ENCODE peak calls at places on chromosomes 13 and 19, in five cellular contexts. W, F, V, L and U are unnamed samples.

GRCh38 chr13:31878955-31879354 is 139.6 kb downstream of the RXFP2 start:
- DNase-seq in F (no peak), L (no peak), V (no peak), W (no peak), U (no peak)

GRCh38 chr19:7252364-7252763 is 41.9 kb downstream of the INSR start:
- DNase-seq in F (peak), W (no peak), V (no peak), L (no peak), U (no peak)

GRCh38 chr13:110985570-110985969 is 70.7 kb upstream of the ANKRD10 start:
- DNase-seq in F (no peak), W (no peak), L (no peak), V (no peak), U (no peak)

GRCh38 chr13:44921931-44922758 is 67.1 kb downstream of the NUFIP1 start:
- DNase-seq in F (no peak), W (peak), L (no peak), V (no peak), U (peak)

GRCh38 chr19:54380897-54381296 is 16.2 kb upstream of the LAIR1 start:
- DNase-seq in F (no peak), W (no peak), V (no peak), L (no peak), U (no peak)

GRCh38 chr13:43072394-43072793 is 49.0 kb downstream of the DNAJC15 start:
- DNase-seq in V (no peak), F (no peak), W (no peak), L (no peak), U (no peak)

GRCh38 chr19:10979950-10980349 is 19.1 kb downstream of the SMARCA4 start:
- DNase-seq in L (no peak), V (peak), W (no peak), F (no peak), U (no peak)

GRCh38 chr19:47111081-47111589 is 2.4 kb downstream of the ZC3H4 start:
- DNase-seq in F (no peak), W (peak), V (peak), L (no peak), U (no peak)

GRCh38 chr13:59356607-59357006 is 807.1 kb downstream of the DIAPH3 start:
- DNase-seq in L (no peak), V (peak), F (peak), W (peak), U (peak)

GRCh38 chr13:24161980-24162517 is 1.5 kb downstream of the SPATA13 start:
- DNase-seq in V (no peak), W (no peak), L (no peak), F (no peak), U (peak)

GRCh38 chr19:55244004-55244680 is 14.7 kb downstream of the PPP6R1 start:
- DNase-seq in F (no peak), W (no peak), L (no peak), V (no peak), U (no peak)

GRCh38 chr19:4519521-4520277 is 1.4 kb upstream of the PLIN4 start:
- DNase-seq in F (no peak), W (no peak), L (no peak), V (no peak), U (no peak)

GRCh38 chr19:39408392-39409206 is 2.0 kb downstream of the ZFP36 start:
- DNase-seq in W (peak), F (no peak), L (no peak), V (no peak), U (peak)

GRCh38 chr13:79549355-79550106 is 68.6 kb downstream of the NDFIP2 start:
- DNase-seq in W (no peak), V (no peak), L (no peak), F (no peak), U (no peak)

GRCh38 chr19:30555075-30555787 is 183.0 kb downstream of the ZNF536 start:
- DNase-seq in V (no peak), F (no peak), L (no peak), W (no peak), U (no peak)

GRCh38 chr19:1062387-1063029 is 4.5 kb upstream of the ARHGAP45 start:
- DNase-seq in F (no peak), L (no peak), V (no peak), W (no peak), U (no peak)

GRCh38 chr13:43767351-43767901 is 19.3 kb downstream of the ENOX1 start:
- DNase-seq in W (peak), L (no peak), F (no peak), V (no peak), U (no peak)

GRCh38 chr13:77533875-77534788 is 1.4 kb upstream of the SCEL start:
- DNase-seq in V (no peak), L (no peak), W (no peak), F (no peak), U (no peak)

GRCh38 chr19:53942001-53942786 is 20.5 kb upstream of the CACNG8 start:
- DNase-seq in W (peak), F (no peak), V (no peak), L (peak), U (peak)

GRCh38 chr13:21361706-21362105 is 97.4 kb downstream of the ZDHHC20 start:
- DNase-seq in L (no peak), V (no peak), W (no peak), F (no peak), U (no peak)

GRCh38 chr19:45016388-45017314 is 15.4 kb downstream of the RELB start:
- DNase-seq in W (peak), F (no peak), L (peak), V (peak), U (peak)

GRCh38 chr13:35964764-35965163 is 166.4 kb downstream of the DCLK1 start:
- DNase-seq in F (no peak), L (no peak), V (no peak), W (peak), U (no peak)

GRCh38 chr13:112448621-112449544 is 72.7 kb downstream of the SPACA7 start:
- DNase-seq in W (no peak), F (peak), V (no peak), L (no peak), U (no peak)

GRCh38 chr13:111371211-111371610 is 50.8 kb downstream of the TEX29 start:
- DNase-seq in F (no peak), W (no peak), L (no peak), V (no peak), U (peak)

GRCh38 chr13:95100525-95101121 is 200.6 kb downstream of the ABCC4 start:
- DNase-seq in W (no peak), V (no peak), L (peak), F (no peak), U (no peak)

GRCh38 chr13:93079294-93079693 is 147.3 kb upstream of the GPC6 start:
- DNase-seq in L (no peak), F (no peak), V (no peak), W (no peak), U (no peak)

GRCh38 chr19:17311455-17312248 is 2.3 kb downstream of the DDA1 start:
- DNase-seq in F (no peak), L (no peak), W (no peak), V (no peak), U (no peak)

GRCh38 chr19:38378866-38379265 is 4.5 kb downstream of the PSMD8 start:
- DNase-seq in L (no peak), V (no peak), W (no peak), F (no peak), U (no peak)

GRCh38 chr13:25911020-25911419 is 140.8 kb downstream of the SHISA2 start:
- DNase-seq in W (no peak), F (no peak), L (peak), V (no peak), U (no peak)

GRCh38 chr13:24664726-24665409 is 15.3 kb upstream of the ATP12A start:
- DNase-seq in F (no peak), L (no peak), V (no peak), W (no peak), U (no peak)

GRCh38 chr19:9565900-9566705 is 18.2 kb downstream of the ZNF121 start:
- DNase-seq in W (peak), V (no peak), L (no peak), F (no peak), U (peak)

GRCh38 chr19:39262496-39262895 is 5.7 kb upstream of the IFNL2 start:
- DNase-seq in F (no peak), V (no peak), L (no peak), W (peak), U (no peak)

GRCh38 chr19:12453495-12453894 is 12.7 kb upstream of the ZNF443 start:
- DNase-seq in W (peak), F (no peak), L (no peak), V (no peak), U (peak)

GRCh38 chr19:17553256-17553655 is 2.2 kb upstream of the COLGALT1 start:
- DNase-seq in L (no peak), W (peak), V (peak), F (no peak), U (no peak)

GRCh38 chr19:14337510-14337909 is 43.7 kb upstream of the ADGRE5 start:
- DNase-seq in W (peak), L (no peak), F (no peak), V (no peak), U (peak)